ENCODE peak calls at places on chromosomes 13 and 19, in seven cellular contexts. Z is breast epithelium, P is HCT116, F is esophagus squamous epithelium, I is cardiac fibroblast, O is endodermal cell, U is AG04450. V is an unnamed sample.
A peak's percentile ranks its signal among the peaks of the same experiment; 100 is the strongest.

GRCh38 chr19:2333807-2334211 is 5.3 kb downstream of the SPPL2B start:
- DNase-seq in Z (no peak), P (no peak), F (no peak), I (no peak), O (no peak), U (no peak), V (no peak)

GRCh38 chr13:100209857-100210580 is 121.1 kb downstream of the PCCA start:
- DNase-seq in Z (no peak), P (peak; percentile 23), F (no peak), I (peak; percentile 56), O (no peak), U (no peak), V (peak; percentile 59)

GRCh38 chr19:2051771-2052704 is 994 bp upstream of the MKNK2 start:
- DNase-seq in Z (no peak), P (no peak), F (no peak), I (peak; percentile 81), O (no peak), U (no peak), V (no peak)

GRCh38 chr19:46461537-46461936 is 9.8 kb downstream of the PNMA8A start:
- DNase-seq in Z (peak; percentile 91), P (no peak), F (no peak), I (no peak), O (no peak), U (no peak), V (no peak)

GRCh38 chr13:59034198-59034597 is 1129.5 kb downstream of the DIAPH3 start:
- DNase-seq in Z (no peak), P (no peak), F (no peak), I (no peak), O (no peak), U (no peak), V (no peak)

GRCh38 chr13:37868691-37869505 is 674 bp downstream of the TRPC4 start:
- DNase-seq in Z (no peak), P (no peak), F (no peak), I (peak; percentile 59), O (peak; percentile 76), U (no peak), V (no peak)

GRCh38 chr19:50496189-50497029 is 14.6 kb downstream of the JOSD2 start:
- DNase-seq in Z (no peak), P (no peak), F (no peak), I (peak; percentile 21), O (peak; percentile 77), U (no peak), V (no peak)

GRCh38 chr19:1618157-1619093 is 13.2 kb upstream of the UQCR11 start:
- DNase-seq in Z (no peak), P (peak; percentile 29), F (no peak), I (peak; percentile 21), O (peak; percentile 89), U (no peak), V (no peak)

GRCh38 chr19:8022275-8022674 is 16.8 kb upstream of the ELAVL1 start:
- DNase-seq in Z (no peak), P (no peak), F (no peak), I (no peak), O (no peak), U (no peak), V (no peak)

GRCh38 chr13:110444226-110444653 is 117.3 kb downstream of the RAB20 start:
- DNase-seq in Z (no peak), P (peak; percentile 8), F (no peak), I (peak; percentile 49), O (no peak), U (no peak), V (no peak)

GRCh38 chr19:49127674-49128544 is 8.6 kb downstream of the PPFIA3 start:
- DNase-seq in Z (peak; percentile 93), P (peak; percentile 95), F (peak; percentile 70), I (peak; percentile 98), O (peak; percentile 99), U (peak; percentile 91), V (peak; percentile 85)

GRCh38 chr13:30857636-30858035 is 48.4 kb upstream of the MEDAG start:
- DNase-seq in Z (no peak), P (no peak), F (no peak), I (no peak), O (no peak), U (no peak), V (no peak)

GRCh38 chr13:42720116-42720857 is 61.1 kb upstream of the FAM216B start:
- DNase-seq in Z (no peak), P (peak; percentile 60), F (no peak), I (peak; percentile 99), O (no peak), U (peak; percentile 91), V (peak; percentile 88)

GRCh38 chr13:40786568-40786996 is 2.8 kb upstream of the SLC25A15 start:
- DNase-seq in Z (no peak), P (no peak), F (no peak), I (peak; percentile 19), O (no peak), U (no peak), V (no peak)

GRCh38 chr19:10233946-10234345 is 2.8 kb upstream of the S1PR2 start:
- DNase-seq in Z (no peak), P (no peak), F (no peak), I (no peak), O (no peak), U (no peak), V (no peak)

GRCh38 chr13:33285420-33286124 is at the start of gene STARD13:
- DNase-seq in Z (peak; percentile 93), P (peak; percentile 59), F (peak; percentile 20), I (peak; percentile 98), O (peak; percentile 98), U (peak; percentile 96), V (peak; percentile 96)

GRCh38 chr19:4911314-4911713 is 2.0 kb downstream of the UHRF1 start:
- DNase-seq in Z (no peak), P (no peak), F (no peak), I (no peak), O (no peak), U (no peak), V (no peak)

GRCh38 chr13:114123448-114123847 is 9.0 kb downstream of the RASA3 start:
- DNase-seq in Z (no peak), P (no peak), F (no peak), I (no peak), O (no peak), U (no peak), V (no peak)

GRCh38 chr13:64158910-64159309 is 2743.3 kb upstream of the PCDH20 start:
- DNase-seq in Z (no peak), P (no peak), F (no peak), I (peak; percentile 60), O (no peak), U (no peak), V (peak; percentile 46)

DNA sequence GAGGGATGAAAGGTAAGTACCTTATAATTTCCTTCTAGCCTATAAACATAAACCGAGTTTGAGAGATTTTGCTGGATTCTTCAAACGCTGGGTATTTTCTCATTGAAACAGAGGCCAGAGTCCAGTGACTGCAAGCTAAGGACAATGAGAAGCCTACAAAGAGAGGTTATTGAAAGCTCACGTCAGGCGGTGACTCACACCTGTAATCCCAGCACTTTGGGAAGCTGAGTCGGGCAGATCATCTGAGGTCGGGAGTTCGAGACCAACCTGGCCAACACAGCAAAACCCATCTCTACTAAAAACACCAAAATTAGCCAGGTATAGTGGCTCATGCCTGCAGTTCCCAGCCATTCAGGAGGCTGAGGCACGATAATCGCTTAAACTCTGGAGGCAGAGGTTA is 15.0 kb upstream of the ZNF69 start:
- DNase-seq in Z (no peak), P (no peak), F (no peak), I (no peak), O (no peak), U (no peak), V (no peak)
- TF ChIP-seq CTCF in Z (no peak), P (no peak), F (no peak), I (no peak), O (no peak), U (no peak), V (no peak)

DNA sequence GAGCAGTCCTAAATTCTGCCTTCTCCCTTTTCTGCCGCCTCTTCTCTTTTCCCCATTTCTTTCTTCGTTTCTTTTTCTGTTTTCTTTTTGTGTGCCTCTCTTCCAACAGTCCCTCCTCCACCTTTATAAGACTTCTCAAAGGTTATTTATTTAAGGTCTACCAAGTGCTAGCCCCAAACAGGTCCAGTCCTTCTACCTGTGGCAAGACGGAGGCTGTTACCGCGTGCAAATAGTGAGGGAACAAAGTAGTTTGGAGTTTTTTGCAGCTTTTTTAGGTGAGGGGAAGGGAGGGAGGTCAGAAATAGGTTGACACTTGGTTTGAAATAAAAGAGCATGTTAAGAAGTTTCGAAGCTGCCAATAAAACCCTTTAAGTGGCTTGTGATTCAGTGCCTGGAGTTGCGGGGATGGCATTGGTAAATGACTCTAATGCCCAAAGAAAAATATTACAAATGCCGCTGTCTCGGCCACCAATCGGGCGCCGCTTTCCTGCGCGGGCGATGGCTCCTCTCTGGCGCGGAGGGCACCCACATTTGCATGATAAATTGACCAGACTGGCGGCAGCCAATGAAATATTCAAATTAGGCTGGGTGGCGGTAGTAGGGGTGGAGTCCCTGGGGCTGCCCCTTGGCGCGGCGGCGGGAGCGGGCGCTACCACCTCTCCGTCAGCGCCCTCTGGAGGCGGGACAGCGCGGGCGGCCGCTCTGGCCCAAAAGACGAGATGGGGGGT is 7.5 kb upstream of the TSHZ3 start:
- DNase-seq in Z (no peak), P (no peak), F (no peak), I (no peak), O (peak; percentile 85), U (no peak), V (no peak)
- H3K4me3 ChIP-seq in Z (no peak overlapping the region), P (no peak overlapping the region), F (no peak overlapping the region), I (no peak overlapping the region), O (peak overlapping the region; percentile 74), U (no peak overlapping the region), V (no peak overlapping the region)

GRCh38 chr13:97434417-97435296 is 688 bp downstream of the RAP2A start:
- DNase-seq in Z (peak; percentile 37), P (no peak), F (peak; percentile 25), I (peak; percentile 32), O (peak; percentile 75), U (no peak), V (no peak)

GRCh38 chr13:97435297-97435682 is 1.3 kb downstream of the RAP2A start:
- DNase-seq in Z (no peak), P (no peak), F (no peak), I (no peak), O (no peak), U (no peak), V (no peak)

GRCh38 chr13:97432232-97432916 is 1.6 kb upstream of the RAP2A start:
- DNase-seq in Z (no peak), P (no peak), F (no peak), I (no peak), O (no peak), U (no peak), V (no peak)

GRCh38 chr13:97432917-97433726 is 847 bp upstream of the RAP2A start:
- DNase-seq in Z (peak; percentile 100), P (peak; percentile 98), F (peak; percentile 99), I (peak; percentile 100), O (peak; percentile 100), U (peak; percentile 100), V (peak; percentile 100)

GRCh38 chr13:97433727-97434416 is at the start of gene RAP2A:
- DNase-seq in Z (peak; percentile 82), P (peak; percentile 65), F (peak; percentile 56), I (peak; percentile 97), O (peak; percentile 97), U (peak; percentile 84), V (peak; percentile 82)
- TF ChIP-seq CTCF in Z (no peak), P (no peak), F (no peak), I (no peak), O (no peak), U (no peak), V (no peak)

DNA sequence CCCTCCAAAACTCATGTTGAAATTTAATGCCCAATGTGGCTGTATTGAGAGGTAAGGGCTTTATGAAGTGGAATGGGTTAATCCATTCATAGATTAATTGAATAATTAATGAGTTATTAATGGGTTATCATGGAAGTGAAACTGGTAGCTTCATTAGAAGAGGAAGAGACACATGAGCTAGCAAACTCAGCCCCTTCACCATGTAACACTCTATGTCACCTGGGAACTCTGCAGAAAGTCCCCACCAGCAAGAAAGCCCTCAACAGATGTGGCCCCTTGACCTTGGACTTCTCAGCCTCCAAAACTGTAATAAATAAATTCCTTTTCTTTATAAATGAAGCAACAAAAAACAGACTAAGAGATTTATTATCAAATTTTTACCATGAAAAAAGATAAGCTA is 223.5 kb downstream of the KLF12 start:
- DNase-seq in Z (no peak), P (no peak), F (no peak), I (no peak), O (no peak), U (no peak), V (no peak)
- H3K4me3 ChIP-seq in Z (no peak overlapping the region), P (no peak overlapping the region), F (no peak overlapping the region), I (no peak overlapping the region), O (no peak overlapping the region), U (no peak overlapping the region), V (no peak overlapping the region)